ENCODE peak calls at places on chromosomes 1 and 21, in eight cellular contexts. R is pancreas, S is fibroblast of mammary gland, Q is HFFc6, D is brain microvascular endothelial cell, Y is hepatocyte, H is Caco-2, F is esophagus muscularis mucosa. T is an unnamed sample.

GRCh38 chr1:235511470-235512240 is 7.4 kb upstream of the B3GALNT2 start:
- DNase-seq in R (no peak), S (peak), Q (peak), D (peak), Y (no peak), H (peak), F (no peak), T (peak)

GRCh38 chr1:63316540-63316939 is 5.8 kb upstream of the FOXD3 start:
- DNase-seq in R (no peak), S (no peak), Q (no peak), D (no peak), Y (no peak), H (no peak), F (no peak), T (no peak)

GRCh38 chr1:61058477-61059245 is 23.7 kb upstream of the NFIA start:
- DNase-seq in R (no peak), S (peak), Q (peak), D (no peak), Y (no peak), H (no peak), F (no peak), T (peak)

GRCh38 chr1:117658676-117659075 is 52.8 kb downstream of the TENT5C start:
- DNase-seq in R (no peak), S (no peak), Q (no peak), D (no peak), Y (no peak), H (no peak), F (no peak), T (no peak)

GRCh38 chr1:36658838-36659237 is 176.1 kb upstream of the CSF3R start:
- DNase-seq in R (no peak), S (no peak), Q (no peak), D (no peak), Y (no peak), H (no peak), F (no peak), T (no peak)

GRCh38 chr1:185853739-185854138 is 119.5 kb downstream of the HMCN1 start:
- DNase-seq in R (no peak), S (peak), Q (peak), D (peak), Y (no peak), H (no peak), F (no peak), T (peak)

GRCh38 chr1:219965285-219965684 is 36.9 kb upstream of the SLC30A10 start:
- DNase-seq in R (no peak), S (no peak), Q (no peak), D (no peak), Y (no peak), H (no peak), F (no peak), T (no peak)

GRCh38 chr1:207393610-207394009 is 60.5 kb upstream of the CR2 start:
- DNase-seq in R (no peak), S (peak), Q (peak), D (peak), Y (peak), H (no peak), F (no peak), T (peak)

GRCh38 chr21:25907573-25908275 is 173.0 kb downstream of the GABPA start:
- DNase-seq in R (no peak), S (no peak), Q (no peak), D (no peak), Y (no peak), H (no peak), F (no peak), T (peak)

GRCh38 chr1:91712981-91713841 is 172.7 kb downstream of the TGFBR3 start:
- DNase-seq in R (no peak), S (peak), Q (peak), D (peak), Y (peak), H (no peak), F (peak), T (peak)

GRCh38 chr21:44940116-44940631 is 345 bp downstream of the SLX9 start:
- DNase-seq in R (no peak), S (no peak), Q (no peak), D (no peak), Y (no peak), H (no peak), F (no peak), T (no peak)

GRCh38 chr1:109034382-109034781 is 7.5 kb downstream of the WDR47 start:
- DNase-seq in R (no peak), S (no peak), Q (no peak), D (no peak), Y (no peak), H (no peak), F (no peak), T (no peak)

GRCh38 chr1:73674945-73675561 is 522.9 kb downstream of the LRRIQ3 start:
- DNase-seq in R (no peak), S (peak), Q (no peak), D (no peak), Y (peak), H (no peak), F (no peak), T (peak)

GRCh38 chr1:5481889-5482288 is 510.3 kb downstream of the NPHP4 start:
- DNase-seq in R (no peak), S (no peak), Q (no peak), D (no peak), Y (peak), H (peak), F (no peak), T (no peak)

GRCh38 chr1:239982762-239983161 is 108.9 kb upstream of the FMN2 start:
- DNase-seq in R (no peak), S (peak), Q (peak), D (no peak), Y (no peak), H (no peak), F (no peak), T (no peak)

GRCh38 chr1:159947942-159948341 is 2.5 kb upstream of the IGSF9 start:
- DNase-seq in R (no peak), S (no peak), Q (no peak), D (no peak), Y (no peak), H (no peak), F (no peak), T (no peak)

DNA sequence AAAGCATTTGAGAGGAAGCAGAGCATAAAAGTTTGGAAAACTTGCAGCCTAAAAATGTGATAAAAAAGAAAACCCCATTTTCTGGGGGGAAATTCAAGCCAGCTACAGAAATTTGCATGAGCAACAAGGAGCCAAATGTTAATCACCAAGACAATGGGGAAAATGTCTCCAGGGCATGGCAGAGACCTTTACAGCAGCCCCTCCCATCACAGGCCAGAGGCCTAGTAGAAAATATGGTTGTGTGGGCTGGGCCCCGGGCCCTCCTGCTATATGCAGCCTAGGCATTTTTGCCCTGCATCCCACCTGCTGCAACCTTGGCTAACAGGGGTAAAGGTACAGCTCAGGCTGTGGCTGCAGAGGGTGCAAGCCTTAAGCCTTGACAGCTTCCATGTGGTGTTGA is 299.6 kb upstream of the NCAM2 start:
- DNase-seq in R (no peak), S (no peak), Q (no peak), D (no peak), Y (no peak), H (no peak), F (no peak), T (no peak)
- TF ChIP-seq CTCF in R (no peak), S (no peak), Q (no peak), D (no peak), Y (no peak), H (no peak), F (no peak), T (no peak)

GRCh38 chr1:20507248-20507563 is 745 bp downstream of the MUL1 start:
- DNase-seq in R (no peak), S (no peak), Q (no peak), D (no peak), Y (no peak), H (no peak), F (no peak), T (no peak)

GRCh38 chr1:20508411-20508771 is 440 bp upstream of the MUL1 start:
- DNase-seq in R (no peak), S (no peak), Q (no peak), D (no peak), Y (no peak), H (no peak), F (no peak), T (no peak)

GRCh38 chr1:20507564-20508410 is at the start of gene MUL1:
- DNase-seq in R (peak), S (peak), Q (peak), D (peak), Y (peak), H (peak), F (peak), T (peak)

DNA sequence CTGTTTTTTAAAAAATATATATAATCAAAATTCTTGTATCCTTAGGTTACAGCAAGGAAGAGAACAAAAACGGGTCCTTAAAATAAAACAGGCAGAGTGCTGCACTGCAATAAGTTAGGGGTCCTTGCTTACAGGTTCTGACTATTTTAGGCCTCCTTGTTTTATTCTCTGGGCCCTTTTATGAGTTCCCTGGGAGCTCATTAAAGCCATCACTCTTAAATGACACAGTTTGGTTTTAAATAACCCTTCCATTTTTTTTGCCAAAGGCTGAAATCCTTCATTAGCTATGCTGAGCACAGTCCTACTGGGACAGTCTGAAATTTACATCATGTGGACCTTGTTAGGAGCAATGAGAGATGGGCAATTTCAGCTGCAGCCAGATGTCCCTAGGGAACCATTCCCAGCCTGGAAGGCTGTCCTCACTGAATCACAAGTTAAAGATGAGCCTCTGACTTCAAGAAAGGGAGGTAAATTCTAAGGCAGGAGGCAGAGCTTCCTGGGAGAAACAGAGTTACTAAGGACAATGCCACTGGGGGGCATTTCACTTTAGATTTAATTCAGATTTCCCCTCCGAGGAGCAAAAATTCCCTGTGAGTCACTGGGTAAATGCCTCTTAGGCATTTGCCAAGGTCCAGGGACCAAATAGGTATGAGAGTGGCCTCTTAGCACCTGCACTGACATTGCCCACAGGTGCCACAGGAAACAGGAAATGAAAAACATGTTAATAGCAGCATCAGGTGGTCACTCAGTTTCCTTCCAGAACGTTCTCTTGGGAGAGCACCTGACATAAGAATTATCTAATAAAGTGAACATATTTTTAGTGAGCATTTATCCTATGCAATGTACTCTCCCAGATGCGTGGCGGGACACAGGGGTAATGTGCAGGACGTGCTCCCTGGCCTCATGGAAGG is 3.8 kb upstream of the MUL1 start:
- DNase-seq in R (no peak), S (peak), Q (no peak), D (no peak), Y (no peak), H (no peak), F (no peak), T (no peak)
- TF ChIP-seq CTCF in R (no peak), S (no peak), Q (no peak), D (no peak), Y (no peak), H (no peak), F (no peak), T (no peak)

GRCh38 chr1:1954015-1954414 is 34.9 kb upstream of the TMEM52 start:
- DNase-seq in R (peak), S (no peak), Q (no peak), D (no peak), Y (no peak), H (no peak), F (no peak), T (no peak)
- TF ChIP-seq CTCF in R (no peak), S (no peak), Q (no peak), D (no peak), Y (no peak), H (no peak), F (no peak), T (no peak)

GRCh38 chr1:56401191-56401590 is 178.2 kb downstream of the PLPP3 start:
- DNase-seq in R (no peak), S (no peak), Q (no peak), D (no peak), Y (no peak), H (no peak), F (no peak), T (no peak)
- TF ChIP-seq CTCF in R (no peak), S (no peak), Q (no peak), D (no peak), Y (no peak), H (no peak), F (no peak), T (no peak)

DNA sequence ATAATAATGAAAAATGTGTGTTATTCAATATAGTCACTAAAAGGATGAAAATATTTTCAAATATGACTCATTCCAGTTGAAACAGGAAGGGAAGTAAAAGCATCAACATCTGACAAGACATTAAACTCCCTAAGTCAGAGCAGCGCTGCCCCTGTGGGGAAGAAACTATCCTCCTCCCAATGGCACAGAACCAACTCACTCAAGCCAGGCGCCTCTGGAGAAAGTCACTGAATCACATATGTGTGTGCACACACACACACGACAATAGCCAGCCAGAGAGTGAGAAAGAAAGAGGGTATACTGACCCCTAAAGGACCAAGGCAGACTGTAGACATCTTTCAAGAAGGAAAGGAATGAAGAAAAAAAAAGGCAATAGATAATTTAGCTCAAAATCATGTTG is 126.9 kb downstream of the SETD4 start:
- DNase-seq in R (no peak), S (peak), Q (peak), D (peak), Y (peak), H (no peak), F (peak), T (peak)
- TF ChIP-seq CTCF in R (no peak), S (peak), Q (peak), D (peak), Y (peak), H (no peak), F (no peak), T (peak)

GRCh38 chr1:50605186-50605875 is 182.1 kb upstream of the DMRTA2 start:
- DNase-seq in R (no peak), S (peak), Q (peak), D (peak), Y (peak), H (peak), F (no peak), T (peak)
- TF ChIP-seq CTCF in R (peak), S (peak), Q (peak), D (peak), Y (peak), H (peak), F (no peak), T (peak)

GRCh38 chr1:175219774-175220173 is 27.2 kb upstream of the KIAA0040 start:
- DNase-seq in R (no peak), S (no peak), Q (no peak), D (no peak), Y (no peak), H (no peak), F (no peak), T (no peak)

GRCh38 chr1:175222296-175222938 is 29.8 kb upstream of the KIAA0040 start:
- DNase-seq in R (no peak), S (no peak), Q (no peak), D (no peak), Y (no peak), H (no peak), F (peak), T (peak)

GRCh38 chr1:175218786-175219447 is 26.3 kb upstream of the KIAA0040 start:
- DNase-seq in R (no peak), S (no peak), Q (no peak), D (no peak), Y (peak), H (no peak), F (peak), T (no peak)

GRCh38 chr1:175220853-175221547 is 28.4 kb upstream of the KIAA0040 start:
- DNase-seq in R (no peak), S (no peak), Q (no peak), D (no peak), Y (peak), H (no peak), F (peak), T (no peak)

GRCh38 chr1:175221548-175222175 is 29.1 kb upstream of the KIAA0040 start:
- DNase-seq in R (no peak), S (no peak), Q (no peak), D (no peak), Y (peak), H (peak), F (peak), T (peak)
- TF ChIP-seq CTCF in R (no peak), S (no peak), Q (no peak), D (no peak), Y (peak), H (peak), F (peak), T (no peak)

GRCh38 chr1:100671604-100672003 is 47.9 kb upstream of the VCAM1 start:
- DNase-seq in R (no peak), S (peak), Q (no peak), D (no peak), Y (no peak), H (no peak), F (no peak), T (no peak)
- TF ChIP-seq CTCF in R (no peak), S (peak), Q (no peak), D (peak), Y (no peak), H (no peak), F (no peak), T (peak)

DNA sequence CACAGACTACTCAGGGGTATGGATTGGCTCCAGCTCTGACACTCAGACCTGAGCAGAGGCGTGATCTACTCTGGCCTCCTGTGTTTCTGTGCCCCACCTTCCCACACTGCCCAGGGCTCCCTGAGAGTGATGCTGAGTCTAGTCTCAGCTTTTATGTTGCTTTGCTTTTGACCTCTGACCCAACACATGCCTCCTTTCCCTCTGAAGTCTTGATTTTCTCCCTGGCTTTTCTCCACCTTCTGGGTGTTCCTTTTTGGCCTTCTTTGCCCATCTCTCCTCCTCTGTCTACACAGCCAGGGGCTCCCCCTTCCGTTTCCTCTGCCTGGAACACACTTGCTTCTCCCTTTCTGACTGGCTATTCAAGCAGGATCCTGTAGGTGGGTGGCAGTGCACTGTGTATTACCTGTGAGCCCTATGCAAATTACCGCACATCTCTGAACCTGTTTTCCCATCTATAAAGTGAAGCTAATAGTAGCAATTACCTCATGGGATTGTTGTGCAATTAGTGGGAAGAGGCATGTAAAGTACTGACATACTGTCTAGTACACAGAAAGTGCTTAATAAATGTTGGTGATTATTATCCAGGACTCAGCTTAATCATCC is 13.7 kb upstream of the MEX3A start:
- DNase-seq in R (no peak), S (peak), Q (no peak), D (no peak), Y (no peak), H (no peak), F (no peak), T (no peak)
- TF ChIP-seq CTCF in R (no peak), S (no peak), Q (no peak), D (no peak), Y (no peak), H (no peak), F (no peak), T (no peak)

GRCh38 chr1:7348073-7348472 is 423.0 kb upstream of the VAMP3 start:
- DNase-seq in R (no peak), S (no peak), Q (no peak), D (no peak), Y (no peak), H (no peak), F (no peak), T (no peak)

GRCh38 chr1:7343917-7344316 is 427.2 kb upstream of the VAMP3 start:
- DNase-seq in R (no peak), S (no peak), Q (no peak), D (no peak), Y (no peak), H (no peak), F (no peak), T (no peak)

GRCh38 chr1:7345516-7345915 is 425.6 kb upstream of the VAMP3 start:
- DNase-seq in R (no peak), S (no peak), Q (no peak), D (no peak), Y (no peak), H (no peak), F (no peak), T (no peak)

GRCh38 chr1:7346600-7347570 is 424.2 kb upstream of the VAMP3 start:
- DNase-seq in R (no peak), S (no peak), Q (no peak), D (no peak), Y (peak), H (no peak), F (no peak), T (no peak)

DNA sequence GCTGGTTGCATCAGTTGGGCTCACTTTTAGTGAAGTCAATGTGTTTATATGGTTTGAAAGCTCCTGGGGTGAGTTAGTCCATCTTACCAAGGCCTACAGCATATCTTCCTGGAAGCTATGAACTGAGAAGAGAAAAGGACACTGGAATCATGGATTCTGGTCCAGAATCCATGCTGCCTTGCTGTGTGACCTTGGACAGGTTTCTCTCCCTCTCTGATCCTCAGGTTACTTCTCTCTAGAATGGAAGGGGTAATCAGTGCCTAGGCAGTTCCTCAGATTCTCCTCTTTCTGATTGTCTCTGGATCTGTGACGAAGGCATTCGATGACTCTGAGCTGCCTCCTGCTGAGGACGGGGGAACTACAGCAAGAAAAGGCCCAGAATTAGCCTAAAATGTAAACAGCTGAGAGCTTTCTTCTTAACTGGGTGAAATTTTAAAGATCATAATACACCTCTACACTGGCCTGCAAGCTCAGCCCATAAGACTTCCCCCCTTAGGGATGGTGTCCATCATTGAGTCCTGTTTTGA is 425.0 kb upstream of the VAMP3 start:
- DNase-seq in R (no peak), S (no peak), Q (no peak), D (no peak), Y (no peak), H (no peak), F (no peak), T (no peak)
- TF ChIP-seq CTCF in R (no peak), S (peak), Q (peak), D (peak), Y (no peak), H (no peak), F (no peak), T (peak)

T was measured in fibroblast of lung.